ENCODE peak calls at places on chromosomes 2 and 18, in six cellular contexts. One of them, this sample, is unnamed.

GRCh38 chr18:28984731-28985130 is 807.8 kb upstream of the CDH2 start:
- DNase-seq in breast epithelium: no peak
- DNase-seq in lower leg skin: no peak
- DNase-seq in uterus: no peak
- DNase-seq in A549: no peak
- DNase-seq in suprapubic skin: no peak
- DNase-seq in this sample: no peak

GRCh38 chr18:74142251-74142650 is 5.4 kb downstream of the FBXO15 start:
- DNase-seq in breast epithelium: no peak
- DNase-seq in lower leg skin: no peak
- DNase-seq in uterus: no peak
- DNase-seq in A549: no peak
- DNase-seq in suprapubic skin: no peak
- DNase-seq in this sample: no peak

GRCh38 chr18:32552421-32553030 is 81.8 kb upstream of the GAREM1 start:
- DNase-seq in breast epithelium: no peak
- DNase-seq in lower leg skin: peak
- DNase-seq in uterus: peak
- DNase-seq in A549: peak
- DNase-seq in suprapubic skin: no peak
- DNase-seq in this sample: peak

GRCh38 chr2:102235491-102235890 is 48.7 kb downstream of the IL1RL2 start:
- DNase-seq in breast epithelium: no peak
- DNase-seq in lower leg skin: no peak
- DNase-seq in uterus: no peak
- DNase-seq in A549: no peak
- DNase-seq in suprapubic skin: no peak
- DNase-seq in this sample: no peak

GRCh38 chr2:161426788-161427412 is 10.8 kb downstream of the TBR1 start:
- DNase-seq in breast epithelium: no peak
- DNase-seq in lower leg skin: no peak
- DNase-seq in uterus: no peak
- DNase-seq in A549: no peak
- DNase-seq in suprapubic skin: no peak
- DNase-seq in this sample: no peak

GRCh38 chr2:20663196-20664070 is 3.5 kb upstream of the GDF7 start:
- DNase-seq in breast epithelium: no peak
- DNase-seq in lower leg skin: no peak
- DNase-seq in uterus: no peak
- DNase-seq in A549: no peak
- DNase-seq in suprapubic skin: no peak
- DNase-seq in this sample: no peak

GRCh38 chr18:41814651-41815050 is 140.4 kb upstream of the PIK3C3 start:
- DNase-seq in breast epithelium: no peak
- DNase-seq in lower leg skin: no peak
- DNase-seq in uterus: no peak
- DNase-seq in A549: no peak
- DNase-seq in suprapubic skin: no peak
- DNase-seq in this sample: no peak

GRCh38 chr2:219331560-219332213 is 857 bp downstream of the RESP18 start:
- DNase-seq in breast epithelium: no peak
- DNase-seq in lower leg skin: no peak
- DNase-seq in uterus: no peak
- DNase-seq in A549: no peak
- DNase-seq in suprapubic skin: no peak
- DNase-seq in this sample: no peak

GRCh38 chr2:75526842-75527241 is 33.9 kb downstream of the EVA1A start:
- DNase-seq in breast epithelium: no peak
- DNase-seq in lower leg skin: no peak
- DNase-seq in uterus: no peak
- DNase-seq in A549: no peak
- DNase-seq in suprapubic skin: no peak
- DNase-seq in this sample: no peak

GRCh38 chr2:160294339-160294803 is 94.3 kb upstream of the ITGB6 start:
- DNase-seq in breast epithelium: no peak
- DNase-seq in lower leg skin: peak
- DNase-seq in uterus: peak
- DNase-seq in A549: no peak
- DNase-seq in suprapubic skin: peak
- DNase-seq in this sample: no peak

GRCh38 chr2:227267406-227268115 is 57.5 kb upstream of the MFF start:
- DNase-seq in breast epithelium: peak
- DNase-seq in lower leg skin: no peak
- DNase-seq in uterus: no peak
- DNase-seq in A549: peak
- DNase-seq in suprapubic skin: no peak
- DNase-seq in this sample: peak

GRCh38 chr2:129205766-129206165 is 773.7 kb upstream of the RAB6C start:
- DNase-seq in breast epithelium: no peak
- DNase-seq in lower leg skin: no peak
- DNase-seq in uterus: no peak
- DNase-seq in A549: no peak
- DNase-seq in suprapubic skin: no peak
- DNase-seq in this sample: no peak

GRCh38 chr2:230868151-230868946 is 3.6 kb downstream of the ITM2C start:
- DNase-seq in breast epithelium: no peak
- DNase-seq in lower leg skin: no peak
- DNase-seq in uterus: no peak
- DNase-seq in A549: no peak
- DNase-seq in suprapubic skin: no peak
- DNase-seq in this sample: no peak

GRCh38 chr2:54871457-54872103 is 148.1 kb downstream of the EML6 start:
- DNase-seq in breast epithelium: no peak
- DNase-seq in lower leg skin: no peak
- DNase-seq in uterus: no peak
- DNase-seq in A549: no peak
- DNase-seq in suprapubic skin: no peak
- DNase-seq in this sample: no peak

GRCh38 chr18:4068552-4069158 is 386.5 kb downstream of the DLGAP1 start:
- DNase-seq in breast epithelium: no peak
- DNase-seq in lower leg skin: peak
- DNase-seq in uterus: no peak
- DNase-seq in A549: peak
- DNase-seq in suprapubic skin: no peak
- DNase-seq in this sample: peak

GRCh38 chr2:190840572-190841172 is 39.9 kb upstream of the GLS start:
- DNase-seq in breast epithelium: no peak
- DNase-seq in lower leg skin: no peak
- DNase-seq in uterus: no peak
- DNase-seq in A549: no peak
- DNase-seq in suprapubic skin: no peak
- DNase-seq in this sample: no peak

GRCh38 chr18:75109001-75109400 is 99.9 kb downstream of the PTGR3 start:
- DNase-seq in breast epithelium: no peak
- DNase-seq in lower leg skin: no peak
- DNase-seq in uterus: no peak
- DNase-seq in A549: no peak
- DNase-seq in suprapubic skin: no peak
- DNase-seq in this sample: no peak

GRCh38 chr2:10448208-10448645 is at the start of gene ODC1:
- DNase-seq in breast epithelium: peak
- DNase-seq in lower leg skin: peak
- DNase-seq in uterus: peak
- DNase-seq in A549: peak
- DNase-seq in suprapubic skin: peak
- DNase-seq in this sample: peak
- TF ChIP-seq POLR2A in breast epithelium: no peak
- TF ChIP-seq POLR2A in lower leg skin: no peak
- TF ChIP-seq POLR2A in uterus: peak
- TF ChIP-seq POLR2A in A549: peak
- TF ChIP-seq POLR2A in suprapubic skin: peak
- TF ChIP-seq POLR2A in this sample: peak

GRCh38 chr2:69306897-69307695 is 79.9 kb downstream of the GFPT1 start:
- DNase-seq in breast epithelium: peak
- DNase-seq in lower leg skin: peak
- DNase-seq in uterus: peak
- DNase-seq in A549: peak
- DNase-seq in suprapubic skin: peak
- DNase-seq in this sample: peak
- TF ChIP-seq POLR2A in breast epithelium: no peak
- TF ChIP-seq POLR2A in lower leg skin: no peak
- TF ChIP-seq POLR2A in uterus: peak
- TF ChIP-seq POLR2A in A549: peak
- TF ChIP-seq POLR2A in suprapubic skin: no peak
- TF ChIP-seq POLR2A in this sample: peak

GRCh38 chr18:79393181-79393598 is 2.5 kb upstream of the NFATC1 start:
- DNase-seq in breast epithelium: no peak
- DNase-seq in lower leg skin: no peak
- DNase-seq in uterus: no peak
- DNase-seq in A549: no peak
- DNase-seq in suprapubic skin: peak
- DNase-seq in this sample: peak

GRCh38 chr18:79395308-79395640 is 456 bp upstream of the NFATC1 start:
- DNase-seq in breast epithelium: no peak
- DNase-seq in lower leg skin: no peak
- DNase-seq in uterus: no peak
- DNase-seq in A549: no peak
- DNase-seq in suprapubic skin: no peak
- DNase-seq in this sample: no peak

GRCh38 chr18:79395761-79396404 is at the start of gene NFATC1:
- DNase-seq in breast epithelium: peak
- DNase-seq in lower leg skin: no peak
- DNase-seq in uterus: peak
- DNase-seq in A549: peak
- DNase-seq in suprapubic skin: peak
- DNase-seq in this sample: peak

GRCh38 chr18:79393626-79394401 is 1.9 kb upstream of the NFATC1 start:
- DNase-seq in breast epithelium: peak
- DNase-seq in lower leg skin: peak
- DNase-seq in uterus: peak
- DNase-seq in A549: peak
- DNase-seq in suprapubic skin: peak
- DNase-seq in this sample: peak

DNA sequence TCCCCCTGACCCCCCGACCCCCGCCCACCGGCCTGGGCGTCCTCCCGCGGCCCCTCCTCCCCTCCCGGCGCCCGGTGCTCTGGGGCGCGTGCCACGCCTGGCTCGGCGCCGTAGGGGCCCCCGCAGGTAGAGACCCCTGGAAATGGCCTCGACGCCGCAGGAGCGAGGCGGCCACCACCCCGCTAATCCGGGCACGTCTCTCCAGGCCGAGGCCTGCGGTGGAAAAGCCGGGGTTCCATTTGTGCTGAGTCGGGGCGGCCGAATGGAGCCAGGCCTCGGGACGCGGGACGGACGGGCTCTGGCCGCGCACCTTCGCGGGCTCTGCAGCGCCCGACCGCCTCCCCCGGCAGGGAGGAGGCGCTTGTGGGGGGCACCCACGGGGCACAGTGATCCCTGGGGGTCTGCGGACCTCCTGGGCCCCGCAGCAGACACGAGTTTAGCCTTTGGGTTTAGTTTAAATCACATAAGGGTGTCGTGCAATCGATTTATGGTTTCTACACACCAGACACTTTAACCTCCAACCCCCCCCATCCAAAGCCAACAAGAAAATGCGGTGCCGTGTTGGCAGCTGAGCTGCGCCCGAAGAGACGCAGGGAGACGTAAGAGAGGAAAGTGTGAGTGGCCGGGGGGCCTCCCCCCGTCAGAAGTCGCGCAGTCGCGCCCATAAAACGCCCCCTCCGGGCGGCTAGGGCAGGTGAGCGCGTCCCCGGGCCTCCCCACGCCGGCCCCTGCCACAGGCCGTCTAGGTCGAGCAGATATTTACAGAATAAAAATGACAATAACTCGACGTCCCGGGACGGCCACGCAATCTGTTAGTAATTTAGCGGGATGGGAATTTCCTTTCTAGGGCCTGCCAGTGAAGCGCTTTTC is 1.1 kb upstream of the NFATC1 start:
- DNase-seq in breast epithelium: no peak
- DNase-seq in lower leg skin: no peak
- DNase-seq in uterus: peak
- DNase-seq in A549: no peak
- DNase-seq in suprapubic skin: peak
- DNase-seq in this sample: no peak
- TF ChIP-seq POLR2A in breast epithelium: no peak
- TF ChIP-seq POLR2A in lower leg skin: no peak
- TF ChIP-seq POLR2A in uterus: no peak
- TF ChIP-seq POLR2A in A549: no peak
- TF ChIP-seq POLR2A in suprapubic skin: no peak
- TF ChIP-seq POLR2A in this sample: no peak

DNA sequence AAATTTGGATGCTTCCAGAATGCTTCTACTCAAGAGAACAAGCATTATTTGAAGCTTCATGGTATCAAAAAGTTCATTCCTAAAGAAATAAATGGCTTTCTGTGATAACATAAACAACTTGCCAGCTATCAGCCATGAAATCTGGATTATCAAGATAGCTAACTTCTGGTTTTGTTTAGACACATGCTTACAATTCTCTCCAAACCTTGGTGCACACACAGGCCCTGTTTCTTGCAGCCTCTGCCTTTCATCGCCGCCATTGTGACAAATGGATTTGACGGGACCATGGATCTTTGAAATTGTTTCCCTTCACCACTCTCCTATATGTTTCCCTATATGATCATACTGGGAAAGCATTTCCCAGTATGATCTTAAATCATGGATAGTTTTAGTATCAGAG is 47.9 kb upstream of the CABLES1 start:
- DNase-seq in breast epithelium: no peak
- DNase-seq in lower leg skin: no peak
- DNase-seq in uterus: no peak
- DNase-seq in A549: no peak
- DNase-seq in suprapubic skin: no peak
- DNase-seq in this sample: no peak
- TF ChIP-seq POLR2A in breast epithelium: no peak
- TF ChIP-seq POLR2A in lower leg skin: no peak
- TF ChIP-seq POLR2A in uterus: no peak
- TF ChIP-seq POLR2A in A549: no peak
- TF ChIP-seq POLR2A in suprapubic skin: no peak
- TF ChIP-seq POLR2A in this sample: no peak

DNA sequence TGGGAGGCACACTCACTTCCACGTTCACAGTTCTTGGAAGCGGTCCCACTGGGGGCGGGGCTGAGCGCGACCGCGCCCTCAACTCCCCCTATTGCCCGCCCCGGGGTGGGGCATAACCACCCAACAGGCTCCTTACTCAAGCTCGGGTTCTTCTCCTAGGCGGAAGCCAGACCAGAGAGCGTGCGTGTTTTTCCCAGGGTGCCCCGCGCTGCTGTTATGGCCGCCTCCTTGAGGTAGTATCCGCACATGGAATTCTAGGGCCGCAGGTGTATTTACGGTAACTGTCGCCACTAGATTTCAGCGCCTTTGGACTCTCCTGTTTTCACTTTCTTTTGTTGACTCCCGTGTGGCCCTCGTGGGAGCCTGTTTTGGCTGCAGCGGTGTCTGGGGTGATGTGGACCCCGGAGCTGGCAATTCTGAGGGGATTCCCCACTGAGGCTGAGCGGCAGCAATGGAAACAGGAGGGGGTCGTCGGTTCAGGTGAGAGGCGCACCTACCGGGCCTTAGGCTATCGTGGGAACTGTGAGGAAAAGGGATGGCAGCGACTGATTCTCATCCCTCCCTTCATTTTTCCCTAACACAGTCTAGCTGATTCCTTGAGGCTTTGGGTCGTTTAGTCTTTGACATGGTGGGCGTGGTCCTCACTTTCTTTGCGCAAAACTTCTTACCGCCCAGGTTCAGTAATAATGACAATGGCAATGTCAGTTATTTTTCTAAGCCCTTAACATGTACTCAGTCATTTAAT is at the start of gene TTC27:
- DNase-seq in breast epithelium: peak
- DNase-seq in lower leg skin: peak
- DNase-seq in uterus: peak
- DNase-seq in A549: peak
- DNase-seq in suprapubic skin: peak
- DNase-seq in this sample: peak
- TF ChIP-seq POLR2A in breast epithelium: no peak
- TF ChIP-seq POLR2A in lower leg skin: no peak
- TF ChIP-seq POLR2A in uterus: no peak
- TF ChIP-seq POLR2A in A549: peak
- TF ChIP-seq POLR2A in suprapubic skin: no peak
- TF ChIP-seq POLR2A in this sample: peak